ENCODE peak calls at places on chromosomes 4 and X, in ten cellular contexts. B, R, Q, S, K, U, T, N, D and O are unnamed samples. For H3K4me1, the result is how much of the 10 kb centered on the place peaks cover.

GRCh38 chrX:118272237-118272636 is 73.7 kb upstream of the WDR44 start:
- DNase-seq in B (no peak), R (no peak), Q (no peak), S (no peak), K (no peak), U (no peak), T (no peak), N (no peak), D (peak), O (no peak)

GRCh38 chrX:150329888-150330287 is 33.2 kb upstream of the MAMLD1 start:
- DNase-seq in B (no peak), R (no peak), Q (no peak), S (no peak), K (no peak), U (no peak), T (no peak), N (no peak), D (no peak), O (no peak)

GRCh38 chr4:58093352-58093751 is 983.2 kb upstream of the IGFBP7 start:
- DNase-seq in B (no peak), R (no peak), Q (no peak), S (no peak), K (peak), U (no peak), T (no peak), N (no peak), D (no peak), O (no peak)

GRCh38 chr4:158850371-158850770 is 81.5 kb downstream of the FNIP2 start:
- DNase-seq in B (no peak), R (no peak), Q (no peak), S (no peak), K (no peak), U (no peak), T (no peak), N (no peak), D (no peak), O (no peak)

GRCh38 chrX:17081535-17081934 is 135.1 kb downstream of the REPS2 start:
- DNase-seq in B (no peak), R (no peak), Q (no peak), S (no peak), K (no peak), U (no peak), T (no peak), N (no peak), D (no peak), O (no peak)

GRCh38 chr4:142532054-142532453 is 314.0 kb downstream of the INPP4B start:
- DNase-seq in B (no peak), R (no peak), Q (no peak), S (no peak), K (no peak), U (no peak), T (no peak), N (no peak), D (no peak), O (no peak)

GRCh38 chr4:122914292-122914904 is 8.0 kb downstream of the NUDT6 start:
- DNase-seq in B (no peak), R (no peak), Q (no peak), S (no peak), K (no peak), U (no peak), T (no peak), N (no peak), D (peak), O (no peak)

GRCh38 chr4:70739496-70740337 is 18.0 kb downstream of the RUFY3 start:
- DNase-seq in B (no peak), R (no peak), Q (no peak), S (no peak), K (no peak), U (no peak), T (no peak), N (no peak), D (no peak), O (no peak)

GRCh38 chr4:173252024-173252935 is 81.9 kb downstream of the HMGB2 start:
- DNase-seq in B (peak), R (peak), Q (no peak), S (peak), K (no peak), U (peak), T (peak), N (no peak), D (peak), O (peak)

GRCh38 chr4:149997881-149998421 is 80.3 kb upstream of the DCLK2 start:
- DNase-seq in B (peak), R (peak), Q (no peak), S (no peak), K (no peak), U (no peak), T (no peak), N (no peak), D (peak), O (no peak)

GRCh38 chrX:133468081-133468480 is 52.8 kb upstream of the GPC4 start:
- DNase-seq in B (no peak), R (no peak), Q (no peak), S (no peak), K (no peak), U (no peak), T (no peak), N (no peak), D (no peak), O (no peak)

GRCh38 chrX:11724122-11725017 is 33.7 kb upstream of the MSL3 start:
- DNase-seq in B (peak), R (no peak), Q (no peak), S (no peak), K (no peak), U (no peak), T (peak), N (no peak), D (peak), O (no peak)

GRCh38 chr4:3480528-3481112 is 17.5 kb downstream of the DOK7 start:
- DNase-seq in B (peak), R (peak), Q (no peak), S (no peak), K (peak), U (peak), T (peak), N (peak), D (peak), O (peak)

GRCh38 chr4:20046179-20046578 is 205.5 kb upstream of the SLIT2 start:
- DNase-seq in B (no peak), R (no peak), Q (no peak), S (no peak), K (no peak), U (no peak), T (no peak), N (no peak), D (no peak), O (no peak)

GRCh38 chrX:48617542-48618340 is 20.4 kb downstream of the WDR13 start:
- DNase-seq in B (no peak), R (no peak), Q (no peak), S (peak), K (no peak), U (no peak), T (no peak), N (no peak), D (peak), O (no peak)

GRCh38 chr4:41569957-41570356 is 32.0 kb downstream of the LIMCH1 start:
- DNase-seq in B (no peak), R (no peak), Q (no peak), S (no peak), K (no peak), U (no peak), T (no peak), N (no peak), D (no peak), O (no peak)

GRCh38 chr4:5032825-5033224 is 13.6 kb upstream of the CYTL1 start:
- DNase-seq in B (no peak), R (no peak), Q (no peak), S (no peak), K (no peak), U (no peak), T (no peak), N (no peak), D (no peak), O (no peak)

GRCh38 chr4:143353797-143354196 is 17.1 kb downstream of the GAB1 start:
- DNase-seq in B (no peak), R (no peak), Q (no peak), S (no peak), K (no peak), U (no peak), T (no peak), N (no peak), D (no peak), O (no peak)

GRCh38 chr4:20984011-20984836 is 284.0 kb downstream of the PACRGL start:
- DNase-seq in B (no peak), R (peak), Q (no peak), S (peak), K (peak), U (no peak), T (no peak), N (no peak), D (peak), O (no peak)

GRCh38 chrX:118448273-118448783 is 47.3 kb upstream of the DOCK11 start:
- DNase-seq in B (no peak), R (no peak), Q (no peak), S (no peak), K (no peak), U (no peak), T (no peak), N (no peak), D (no peak), O (no peak)

GRCh38 chrX:51148848-51149247 is 183.8 kb upstream of the NUDT10 start:
- DNase-seq in B (peak), R (no peak), Q (no peak), S (no peak), K (peak), U (no peak), T (peak), N (no peak), D (no peak), O (no peak)

GRCh38 chrX:2690856-2691542 is at the start of gene CD99:
- DNase-seq in B (no peak), R (peak), Q (peak), S (peak), K (peak), U (peak), T (peak), N (peak), D (peak), O (peak)

GRCh38 chr4:68021185-68021584 is 57.9 kb upstream of the TMPRSS11A start:
- DNase-seq in B (peak), R (no peak), Q (no peak), S (no peak), K (no peak), U (no peak), T (no peak), N (no peak), D (no peak), O (no peak)

GRCh38 chr4:40976343-40976742 is 226.6 kb downstream of the NSUN7 start:
- DNase-seq in B (peak), R (peak), Q (no peak), S (no peak), K (no peak), U (no peak), T (peak), N (no peak), D (peak), O (peak)

GRCh38 chrX:140389331-140389730 is 115.5 kb downstream of the SOX3 start:
- DNase-seq in B (no peak), R (peak), Q (no peak), S (no peak), K (no peak), U (no peak), T (no peak), N (no peak), D (no peak), O (peak)

GRCh38 chrX:111262086-111262485 is 8.2 kb downstream of the CAPN6 start:
- DNase-seq in B (no peak), R (no peak), Q (no peak), S (no peak), K (no peak), U (no peak), T (no peak), N (no peak), D (no peak), O (no peak)

GRCh38 chrX:66015906-66016689 is 23.8 kb downstream of the VSIG4 start:
- DNase-seq in B (no peak), R (no peak), Q (no peak), S (no peak), K (no peak), U (no peak), T (no peak), N (no peak), D (no peak), O (no peak)
- TF ChIP-seq POLR2A in B (no peak), R (no peak), Q (no peak), S (no peak), K (no peak), U (no peak), T (no peak), N (no peak), D (no peak), O (no peak)

DNA sequence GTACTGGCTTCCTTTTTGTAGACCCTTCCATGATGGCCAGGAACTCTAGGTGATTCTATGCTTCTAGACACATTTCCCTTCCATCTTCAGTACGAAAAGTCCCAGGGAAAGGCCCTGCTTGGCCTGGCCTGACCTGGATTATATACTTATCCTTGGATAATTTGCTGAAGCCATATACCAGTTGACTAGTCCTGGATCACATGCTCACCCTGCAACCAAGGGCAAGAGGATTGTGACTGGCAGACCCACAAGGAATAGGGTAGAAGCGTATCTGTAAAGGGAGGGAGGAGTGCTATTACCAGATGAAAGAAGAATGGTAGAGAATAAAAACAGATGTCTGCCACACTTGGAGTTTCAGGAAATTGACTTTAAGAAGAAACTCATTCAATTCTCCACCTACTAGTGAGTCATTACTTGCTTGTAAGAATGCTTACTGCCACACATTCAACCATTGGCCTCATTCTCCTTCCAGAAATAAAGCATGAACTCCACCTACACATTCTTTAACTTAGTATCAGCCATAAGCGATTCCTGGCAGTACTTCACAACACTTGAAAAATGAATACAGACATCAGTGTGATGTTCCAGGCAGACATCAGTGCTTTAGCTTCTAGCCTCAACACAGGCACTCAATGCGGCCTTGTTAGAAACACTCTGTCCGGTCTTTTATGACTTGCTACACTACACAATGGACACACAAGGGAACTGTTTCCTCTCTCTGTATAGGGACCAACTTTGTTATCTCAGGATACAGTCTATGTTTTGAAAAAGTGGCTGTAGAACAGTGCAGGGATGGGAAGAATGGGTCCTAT is 141.8 kb downstream of the CBR4 start:
- DNase-seq in B (no peak), R (no peak), Q (no peak), S (no peak), K (no peak), U (no peak), T (no peak), N (no peak), D (peak), O (no peak)
- TF ChIP-seq POLR2AphosphoS5 in B (no peak), R (no peak), Q (no peak), S (no peak), K (no peak), U (no peak), T (no peak), N (no peak), D (no peak), O (no peak)

GRCh38 chrX:40145670-40146470 is 48.1 kb upstream of the BCOR start:
- DNase-seq in B (no peak), R (no peak), Q (no peak), S (no peak), K (no peak), U (no peak), T (no peak), N (no peak), D (no peak), O (no peak)
- H3K4me1 ChIP-seq in B (half or more), R (under half), Q (under half), S (under half), K (under half), U (under half), T (under half), N (under half), D (under half), O (half or more)

GRCh38 chr4:931960-932712 is at the start of the genes GAK and TMEM175:
- DNase-seq in B (peak), R (peak), Q (peak), S (peak), K (peak), U (peak), T (peak), N (peak), D (peak), O (peak)
- TF ChIP-seq POLR2A in B (peak), R (peak), Q (peak), S (peak), K (peak), U (peak), T (peak), N (no peak), D (peak), O (peak)

GRCh38 chr4:120801171-120801758 is 121.3 kb downstream of the PRDM5 start:
- DNase-seq in B (no peak), R (no peak), Q (no peak), S (peak), K (no peak), U (no peak), T (no peak), N (no peak), D (no peak), O (no peak)
- TF ChIP-seq POLR2AphosphoS5 in B (no peak), R (no peak), Q (no peak), S (no peak), K (no peak), U (no peak), T (no peak), N (no peak), D (no peak), O (no peak)